ENCODE peak calls at places on chromosomes 13 and 19, in four cellular contexts. One of them, this sample, is unnamed.
A peak's percentile ranks its signal among the peaks of the same experiment; 100 is the strongest.

GRCh38 chr13:62014299-62014698 is 598.6 kb upstream of the PCDH20 start:
- DNase-seq in IMR-90: peak; percentile 1
- DNase-seq in K562: no peak
- DNase-seq in HepG2: peak; percentile 9
- DNase-seq in this sample: peak; percentile 12

GRCh38 chr19:29978139-29978538 is 36.1 kb downstream of the URI1 start:
- DNase-seq in IMR-90: no peak
- DNase-seq in K562: no peak
- DNase-seq in HepG2: no peak
- DNase-seq in this sample: no peak

GRCh38 chr13:48333976-48334375 is 30.4 kb downstream of the RB1 start:
- DNase-seq in IMR-90: peak; percentile 36
- DNase-seq in K562: no peak
- DNase-seq in HepG2: no peak
- DNase-seq in this sample: no peak

GRCh38 chr19:16361926-16362325 is 37.3 kb downstream of the KLF2 start:
- DNase-seq in IMR-90: no peak
- DNase-seq in K562: no peak
- DNase-seq in HepG2: no peak
- DNase-seq in this sample: no peak

GRCh38 chr19:36160821-36161596 is 8.8 kb upstream of the COX7A1 start:
- DNase-seq in IMR-90: no peak
- DNase-seq in K562: no peak
- DNase-seq in HepG2: no peak
- DNase-seq in this sample: no peak

GRCh38 chr19:40584007-40584406 is 7.3 kb downstream of the SHKBP1 start:
- DNase-seq in IMR-90: no peak
- DNase-seq in K562: no peak
- DNase-seq in HepG2: no peak
- DNase-seq in this sample: peak; percentile 31

GRCh38 chr13:20828540-20829364 is 55.0 kb upstream of the EEF1AKMT1 start:
- DNase-seq in IMR-90: peak; percentile 64
- DNase-seq in K562: no peak
- DNase-seq in HepG2: peak; percentile 38
- DNase-seq in this sample: peak; percentile 27

GRCh38 chr13:47661076-47661475 is 340.0 kb downstream of the SUCLA2 start:
- DNase-seq in IMR-90: peak; percentile 85
- DNase-seq in K562: no peak
- DNase-seq in HepG2: no peak
- DNase-seq in this sample: no peak

GRCh38 chr13:24228852-24229458 is 68.4 kb downstream of the SPATA13 start:
- DNase-seq in IMR-90: peak; percentile 81
- DNase-seq in K562: peak; percentile 17
- DNase-seq in HepG2: peak; percentile 65
- DNase-seq in this sample: peak; percentile 53

GRCh38 chr13:99489028-99489427 is 12.2 kb upstream of the TM9SF2 start:
- DNase-seq in IMR-90: no peak
- DNase-seq in K562: no peak
- DNase-seq in HepG2: no peak
- DNase-seq in this sample: no peak

GRCh38 chr19:29532956-29533355 is 7.2 kb downstream of the VSTM2B start:
- DNase-seq in IMR-90: no peak
- DNase-seq in K562: no peak
- DNase-seq in HepG2: no peak
- DNase-seq in this sample: no peak

GRCh38 chr19:44807162-44807561 is 1.7 kb upstream of the BCAM start:
- DNase-seq in IMR-90: no peak
- DNase-seq in K562: no peak
- DNase-seq in HepG2: peak; percentile 90
- DNase-seq in this sample: no peak

GRCh38 chr13:35475960-35476943 is at the start of gene MAB21L1:
- DNase-seq in IMR-90: peak; percentile 19
- DNase-seq in K562: no peak
- DNase-seq in HepG2: no peak
- DNase-seq in this sample: peak; percentile 90

GRCh38 chr13:98541701-98542203 is 35.2 kb downstream of the STK24 start:
- DNase-seq in IMR-90: no peak
- DNase-seq in K562: no peak
- DNase-seq in HepG2: no peak
- DNase-seq in this sample: peak; percentile 74

GRCh38 chr13:112690242-112690943 is 555 bp downstream of the ATP11A start:
- DNase-seq in IMR-90: peak; percentile 44
- DNase-seq in K562: no peak
- DNase-seq in HepG2: no peak
- DNase-seq in this sample: peak; percentile 84

GRCh38 chr13:77678691-77679090 is 18.8 kb upstream of the SLAIN1 start:
- DNase-seq in IMR-90: no peak
- DNase-seq in K562: no peak
- DNase-seq in HepG2: no peak
- DNase-seq in this sample: no peak

GRCh38 chr13:42494157-42494556 is 79.8 kb upstream of the TNFSF11 start:
- DNase-seq in IMR-90: no peak
- DNase-seq in K562: no peak
- DNase-seq in HepG2: no peak
- DNase-seq in this sample: no peak

GRCh38 chr19:17103177-17103576 is 27.6 kb downstream of the MYO9B start:
- DNase-seq in IMR-90: peak; percentile 45
- DNase-seq in K562: peak; percentile 50
- DNase-seq in HepG2: peak; percentile 56
- DNase-seq in this sample: peak; percentile 68

DNA sequence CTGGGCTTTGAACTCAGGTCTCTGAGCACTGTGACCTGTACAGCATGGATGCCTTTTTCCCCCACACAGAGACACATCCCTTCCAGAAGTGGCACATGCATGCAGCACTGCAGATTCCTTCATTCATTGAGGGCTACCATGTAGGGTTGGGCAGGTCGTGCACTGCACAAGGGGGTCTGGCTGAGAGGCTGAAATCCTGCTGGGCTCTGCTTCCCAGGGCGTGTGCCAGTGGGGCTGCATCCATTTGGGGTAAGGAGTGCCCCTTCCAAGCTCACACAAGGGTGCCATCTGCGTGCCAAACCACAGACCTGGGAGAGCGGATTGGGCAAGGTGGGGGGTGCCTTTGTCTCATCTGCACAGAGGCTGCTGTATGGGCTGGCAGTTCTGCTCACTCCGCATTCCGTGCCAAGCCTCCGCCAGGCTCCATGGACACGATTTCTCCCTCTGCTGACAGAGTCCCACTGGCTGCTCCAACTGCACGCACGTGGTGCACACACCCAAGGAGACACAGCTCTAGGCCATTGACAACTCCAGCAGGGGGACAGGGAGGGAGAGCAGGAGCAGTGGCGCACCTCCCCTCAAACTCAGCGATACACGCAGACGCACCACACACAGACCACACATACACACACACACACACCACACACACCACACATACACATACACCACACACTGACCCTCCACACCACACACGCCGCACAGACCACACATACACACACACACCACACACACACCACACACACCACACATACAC is 4.5 kb upstream of the SHISA7 start:
- DNase-seq in IMR-90: peak; percentile 15
- DNase-seq in K562: peak; percentile 6
- DNase-seq in HepG2: no peak
- DNase-seq in this sample: peak; percentile 78
- TF ChIP-seq MXI1 in IMR-90: no peak
- TF ChIP-seq MXI1 in K562: no peak
- TF ChIP-seq MXI1 in HepG2: peak; percentile 32
- TF ChIP-seq MXI1 in this sample: peak; percentile 97

DNA sequence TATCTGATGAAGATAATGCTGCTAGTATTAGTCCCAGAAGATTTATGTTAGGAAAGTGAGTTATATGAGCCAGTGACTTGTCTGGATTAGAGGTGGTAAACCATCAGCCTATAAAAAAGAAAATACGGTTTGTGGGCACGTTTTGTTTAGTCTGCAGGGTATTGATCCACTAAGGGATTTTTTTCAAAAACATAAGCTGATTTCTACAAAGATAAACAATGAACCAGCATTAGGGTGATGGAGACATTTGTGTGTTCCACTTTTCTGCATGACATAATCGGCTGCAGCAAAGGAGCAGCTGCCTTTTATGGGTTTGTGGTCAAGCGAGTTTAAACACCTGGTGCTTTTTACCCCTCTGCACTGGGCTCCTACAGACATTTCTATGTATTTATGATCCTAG is 836.4 kb upstream of the GPC6 start:
- DNase-seq in IMR-90: no peak
- DNase-seq in K562: no peak
- DNase-seq in HepG2: no peak
- DNase-seq in this sample: no peak
- TF ChIP-seq SMC3 in IMR-90: no peak
- TF ChIP-seq SMC3 in K562: no peak
- TF ChIP-seq SMC3 in HepG2: no peak
- TF ChIP-seq SMC3 in this sample: no peak

GRCh38 chr19:23522431-23522830 is 127.2 kb upstream of the ZNF91 start:
- DNase-seq in IMR-90: no peak
- DNase-seq in K562: no peak
- DNase-seq in HepG2: no peak
- DNase-seq in this sample: no peak
- TF ChIP-seq MXI1 in IMR-90: no peak
- TF ChIP-seq MXI1 in K562: no peak
- TF ChIP-seq MXI1 in HepG2: no peak
- TF ChIP-seq MXI1 in this sample: no peak

GRCh38 chr19:33580026-33580644 is 41.6 kb upstream of the CHST8 start:
- DNase-seq in IMR-90: no peak
- DNase-seq in K562: no peak
- DNase-seq in HepG2: peak; percentile 20
- DNase-seq in this sample: no peak
- TF ChIP-seq SMC3 in IMR-90: no peak
- TF ChIP-seq SMC3 in K562: no peak
- TF ChIP-seq SMC3 in HepG2: no peak
- TF ChIP-seq SMC3 in this sample: no peak

GRCh38 chr19:7729211-7729610 is 2.7 kb downstream of the CLEC4G start:
- DNase-seq in IMR-90: no peak
- DNase-seq in K562: peak; percentile 30
- DNase-seq in HepG2: no peak
- DNase-seq in this sample: no peak
- TF ChIP-seq MXI1 in IMR-90: no peak
- TF ChIP-seq MXI1 in K562: no peak
- TF ChIP-seq MXI1 in HepG2: no peak
- TF ChIP-seq MXI1 in this sample: no peak

GRCh38 chr19:54430306-54431254 is 15.3 kb downstream of the TTYH1 start:
- DNase-seq in IMR-90: no peak
- DNase-seq in K562: peak; percentile 84
- DNase-seq in HepG2: no peak
- DNase-seq in this sample: peak; percentile 86
- TF ChIP-seq SMC3 in IMR-90: no peak
- TF ChIP-seq SMC3 in K562: no peak
- TF ChIP-seq SMC3 in HepG2: no peak
- TF ChIP-seq SMC3 in this sample: no peak

DNA sequence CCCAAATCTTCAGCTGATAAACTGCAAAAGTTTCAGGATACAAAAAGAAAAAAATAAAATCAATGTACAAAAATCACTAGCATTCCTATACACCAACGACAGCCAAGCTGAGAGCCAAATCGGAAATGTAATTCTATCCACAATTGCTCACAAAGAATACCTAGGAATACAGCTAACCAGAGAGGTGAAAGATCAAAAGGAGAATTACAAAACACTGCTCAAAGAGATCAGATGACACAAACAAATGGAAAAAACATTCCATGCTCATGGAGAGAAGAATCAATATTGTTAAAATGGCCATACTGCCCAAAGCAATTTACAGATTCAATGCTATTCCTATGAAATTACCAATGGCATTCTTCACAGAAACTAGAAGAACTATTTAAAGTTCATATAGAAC is 29.5 kb downstream of the NLRP11 start:
- DNase-seq in IMR-90: no peak
- DNase-seq in K562: no peak
- DNase-seq in HepG2: no peak
- DNase-seq in this sample: no peak
- TF ChIP-seq MXI1 in IMR-90: no peak
- TF ChIP-seq MXI1 in K562: no peak
- TF ChIP-seq MXI1 in HepG2: no peak
- TF ChIP-seq MXI1 in this sample: no peak

GRCh38 chr13:109389892-109390345 is 396.5 kb downstream of the IRS2 start:
- DNase-seq in IMR-90: peak; percentile 25
- DNase-seq in K562: no peak
- DNase-seq in HepG2: no peak
- DNase-seq in this sample: no peak
- TF ChIP-seq SMC3 in IMR-90: no peak
- TF ChIP-seq SMC3 in K562: no peak
- TF ChIP-seq SMC3 in HepG2: no peak
- TF ChIP-seq SMC3 in this sample: no peak

GRCh38 chr19:46191972-46192371 is 37.6 kb upstream of the IGFL1 start:
- DNase-seq in IMR-90: no peak
- DNase-seq in K562: no peak
- DNase-seq in HepG2: no peak
- DNase-seq in this sample: no peak
- TF ChIP-seq MXI1 in IMR-90: no peak
- TF ChIP-seq MXI1 in K562: no peak
- TF ChIP-seq MXI1 in HepG2: no peak
- TF ChIP-seq MXI1 in this sample: no peak